ENCODE peak calls at places on chromosomes 12 and 14, in nine cellular contexts. One of them, this sample, is unnamed.

GRCh38 chr14:61471297-61471980 is 150.1 kb downstream of the PRKCH start:
- DNase-seq in PC-3: no peak
- DNase-seq in glutamatergic neuron: no peak
- DNase-seq in tibial artery: no peak
- DNase-seq in fibroblast of pulmonary artery: peak
- DNase-seq in PC-9: no peak
- DNase-seq in AG04450: no peak
- DNase-seq in GM12878: no peak
- DNase-seq in cardiac muscle cell: peak
- DNase-seq in this sample: no peak

GRCh38 chr12:12523229-12523628 is 39.4 kb downstream of the DUSP16 start:
- DNase-seq in glutamatergic neuron: no peak
- DNase-seq in PC-3: no peak
- DNase-seq in cardiac muscle cell: no peak
- DNase-seq in GM12878: no peak
- DNase-seq in AG04450: no peak
- DNase-seq in fibroblast of pulmonary artery: no peak
- DNase-seq in PC-9: no peak
- DNase-seq in tibial artery: no peak
- DNase-seq in this sample: no peak

GRCh38 chr12:53102883-53103807 is at the start of gene SOAT2:
- DNase-seq in PC-9: no peak
- DNase-seq in PC-3: no peak
- DNase-seq in cardiac muscle cell: no peak
- DNase-seq in AG04450: no peak
- DNase-seq in GM12878: peak
- DNase-seq in tibial artery: no peak
- DNase-seq in fibroblast of pulmonary artery: no peak
- DNase-seq in glutamatergic neuron: no peak
- DNase-seq in this sample: no peak

GRCh38 chr12:51202650-51203198 is 15.1 kb downstream of the POU6F1 start:
- DNase-seq in AG04450: no peak
- DNase-seq in PC-3: no peak
- DNase-seq in fibroblast of pulmonary artery: no peak
- DNase-seq in GM12878: no peak
- DNase-seq in tibial artery: no peak
- DNase-seq in cardiac muscle cell: no peak
- DNase-seq in PC-9: no peak
- DNase-seq in glutamatergic neuron: no peak
- DNase-seq in this sample: no peak

GRCh38 chr12:14665354-14666348 is 30.7 kb downstream of the GUCY2C start:
- DNase-seq in glutamatergic neuron: no peak
- DNase-seq in fibroblast of pulmonary artery: no peak
- DNase-seq in tibial artery: no peak
- DNase-seq in cardiac muscle cell: no peak
- DNase-seq in GM12878: no peak
- DNase-seq in PC-3: no peak
- DNase-seq in PC-9: no peak
- DNase-seq in AG04450: no peak
- DNase-seq in this sample: no peak

GRCh38 chr12:71567562-71567961 is 96.1 kb downstream of the ZFC3H1 start:
- DNase-seq in GM12878: no peak
- DNase-seq in PC-9: no peak
- DNase-seq in tibial artery: no peak
- DNase-seq in cardiac muscle cell: no peak
- DNase-seq in glutamatergic neuron: no peak
- DNase-seq in PC-3: no peak
- DNase-seq in AG04450: no peak
- DNase-seq in fibroblast of pulmonary artery: no peak
- DNase-seq in this sample: no peak

GRCh38 chr12:89064151-89064550 is 288.1 kb downstream of the DUSP6 start:
- DNase-seq in PC-9: no peak
- DNase-seq in tibial artery: no peak
- DNase-seq in fibroblast of pulmonary artery: no peak
- DNase-seq in AG04450: no peak
- DNase-seq in glutamatergic neuron: no peak
- DNase-seq in PC-3: peak
- DNase-seq in cardiac muscle cell: no peak
- DNase-seq in GM12878: no peak
- DNase-seq in this sample: no peak

GRCh38 chr12:105427883-105428282 is 97.4 kb downstream of the C12orf75 start:
- DNase-seq in AG04450: no peak
- DNase-seq in PC-3: peak
- DNase-seq in GM12878: no peak
- DNase-seq in cardiac muscle cell: no peak
- DNase-seq in fibroblast of pulmonary artery: peak
- DNase-seq in tibial artery: no peak
- DNase-seq in glutamatergic neuron: no peak
- DNase-seq in PC-9: no peak
- DNase-seq in this sample: peak

GRCh38 chr12:89189448-89189847 is 162.9 kb downstream of the DUSP6 start:
- DNase-seq in GM12878: no peak
- DNase-seq in fibroblast of pulmonary artery: no peak
- DNase-seq in tibial artery: no peak
- DNase-seq in AG04450: no peak
- DNase-seq in glutamatergic neuron: no peak
- DNase-seq in PC-9: no peak
- DNase-seq in cardiac muscle cell: no peak
- DNase-seq in PC-3: no peak
- DNase-seq in this sample: no peak

GRCh38 chr12:26555139-26555538 is 277.9 kb downstream of the ITPR2 start:
- DNase-seq in tibial artery: no peak
- DNase-seq in PC-9: no peak
- DNase-seq in cardiac muscle cell: peak
- DNase-seq in glutamatergic neuron: no peak
- DNase-seq in AG04450: no peak
- DNase-seq in fibroblast of pulmonary artery: no peak
- DNase-seq in GM12878: no peak
- DNase-seq in PC-3: peak
- DNase-seq in this sample: peak

GRCh38 chr12:51926718-51927117 is 19.4 kb downstream of the ACVRL1 start:
- DNase-seq in cardiac muscle cell: peak
- DNase-seq in AG04450: no peak
- DNase-seq in GM12878: no peak
- DNase-seq in PC-9: no peak
- DNase-seq in glutamatergic neuron: no peak
- DNase-seq in PC-3: peak
- DNase-seq in tibial artery: peak
- DNase-seq in fibroblast of pulmonary artery: peak
- DNase-seq in this sample: peak

GRCh38 chr14:90839024-90839888 is 23.0 kb upstream of the TTC7B start:
- DNase-seq in GM12878: no peak
- DNase-seq in PC-9: no peak
- DNase-seq in fibroblast of pulmonary artery: peak
- DNase-seq in PC-3: no peak
- DNase-seq in glutamatergic neuron: no peak
- DNase-seq in AG04450: no peak
- DNase-seq in tibial artery: peak
- DNase-seq in cardiac muscle cell: peak
- DNase-seq in this sample: peak

GRCh38 chr12:22543246-22544037 is 900 bp downstream of the C2CD5 start:
- DNase-seq in GM12878: peak
- DNase-seq in tibial artery: no peak
- DNase-seq in PC-3: peak
- DNase-seq in AG04450: no peak
- DNase-seq in cardiac muscle cell: peak
- DNase-seq in glutamatergic neuron: peak
- DNase-seq in fibroblast of pulmonary artery: peak
- DNase-seq in PC-9: no peak
- DNase-seq in this sample: peak

GRCh38 chr14:78405071-78405856 is 235.1 kb downstream of the NRXN3 start:
- DNase-seq in PC-9: no peak
- DNase-seq in glutamatergic neuron: no peak
- DNase-seq in AG04450: no peak
- DNase-seq in GM12878: no peak
- DNase-seq in tibial artery: no peak
- DNase-seq in fibroblast of pulmonary artery: no peak
- DNase-seq in PC-3: no peak
- DNase-seq in cardiac muscle cell: no peak
- DNase-seq in this sample: no peak

GRCh38 chr12:14601692-14602091 is 34.0 kb upstream of the PLBD1 start:
- DNase-seq in cardiac muscle cell: no peak
- DNase-seq in PC-3: peak
- DNase-seq in fibroblast of pulmonary artery: no peak
- DNase-seq in PC-9: no peak
- DNase-seq in tibial artery: no peak
- DNase-seq in glutamatergic neuron: no peak
- DNase-seq in AG04450: no peak
- DNase-seq in GM12878: no peak
- DNase-seq in this sample: no peak

GRCh38 chr12:41795910-41796309 is 348.8 kb downstream of the GXYLT1 start:
- DNase-seq in cardiac muscle cell: no peak
- DNase-seq in fibroblast of pulmonary artery: no peak
- DNase-seq in PC-3: peak
- DNase-seq in GM12878: no peak
- DNase-seq in PC-9: no peak
- DNase-seq in glutamatergic neuron: peak
- DNase-seq in AG04450: no peak
- DNase-seq in tibial artery: no peak
- DNase-seq in this sample: no peak

GRCh38 chr14:79279645-79280399 is 931.5 kb downstream of the DIO2 start:
- DNase-seq in glutamatergic neuron: peak
- DNase-seq in tibial artery: no peak
- DNase-seq in AG04450: no peak
- DNase-seq in GM12878: no peak
- DNase-seq in PC-9: no peak
- DNase-seq in fibroblast of pulmonary artery: no peak
- DNase-seq in PC-3: peak
- DNase-seq in cardiac muscle cell: no peak
- DNase-seq in this sample: no peak

GRCh38 chr12:47991592-47991991 is 12.7 kb downstream of the COL2A1 start:
- DNase-seq in tibial artery: peak
- DNase-seq in PC-9: no peak
- DNase-seq in cardiac muscle cell: no peak
- DNase-seq in AG04450: no peak
- DNase-seq in GM12878: no peak
- DNase-seq in fibroblast of pulmonary artery: no peak
- DNase-seq in glutamatergic neuron: no peak
- DNase-seq in PC-3: no peak
- DNase-seq in this sample: no peak

GRCh38 chr12:129589503-129589902 is 314.3 kb downstream of the TMEM132D start:
- DNase-seq in cardiac muscle cell: no peak
- DNase-seq in PC-9: no peak
- DNase-seq in PC-3: no peak
- DNase-seq in AG04450: no peak
- DNase-seq in GM12878: no peak
- DNase-seq in glutamatergic neuron: no peak
- DNase-seq in tibial artery: no peak
- DNase-seq in fibroblast of pulmonary artery: no peak
- DNase-seq in this sample: no peak

GRCh38 chr12:65090461-65090860 is 30.6 kb downstream of the WIF1 start:
- DNase-seq in GM12878: no peak
- DNase-seq in fibroblast of pulmonary artery: no peak
- DNase-seq in cardiac muscle cell: no peak
- DNase-seq in AG04450: no peak
- DNase-seq in PC-3: no peak
- DNase-seq in tibial artery: no peak
- DNase-seq in PC-9: no peak
- DNase-seq in glutamatergic neuron: no peak
- DNase-seq in this sample: no peak

GRCh38 chr12:112564160-112564559 is 145.4 kb downstream of the PTPN11 start:
- DNase-seq in cardiac muscle cell: no peak
- DNase-seq in PC-9: no peak
- DNase-seq in PC-3: no peak
- DNase-seq in AG04450: no peak
- DNase-seq in tibial artery: no peak
- DNase-seq in GM12878: no peak
- DNase-seq in fibroblast of pulmonary artery: no peak
- DNase-seq in glutamatergic neuron: no peak
- DNase-seq in this sample: no peak
- TF ChIP-seq CTCF in cardiac muscle cell: no peak
- TF ChIP-seq CTCF in PC-9: peak
- TF ChIP-seq CTCF in PC-3: peak
- TF ChIP-seq CTCF in AG04450: no peak
- TF ChIP-seq CTCF in tibial artery: no peak
- TF ChIP-seq CTCF in GM12878: peak
- TF ChIP-seq CTCF in fibroblast of pulmonary artery: no peak
- TF ChIP-seq CTCF in glutamatergic neuron: peak
- TF ChIP-seq CTCF in this sample: no peak

DNA sequence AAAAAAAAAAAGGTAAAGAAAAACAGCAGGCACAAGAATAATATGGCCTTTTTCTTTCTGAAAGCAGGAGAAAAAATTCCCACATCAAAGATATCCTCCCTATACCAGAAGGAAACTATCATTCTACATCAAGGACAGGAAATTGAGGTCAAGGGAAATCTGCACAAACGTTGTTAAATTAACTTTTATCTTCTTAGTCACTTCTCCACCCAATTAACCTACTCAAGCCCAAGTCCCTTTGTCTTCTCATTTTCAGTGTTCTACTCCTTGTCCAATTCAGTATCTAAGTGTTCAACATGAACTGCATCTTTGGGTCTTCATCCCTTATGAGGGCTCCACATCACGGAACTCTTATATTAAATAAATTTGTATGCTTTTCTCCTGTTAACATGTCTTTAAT is 15.7 kb downstream of the NDUFA12 start:
- DNase-seq in fibroblast of pulmonary artery: no peak
- DNase-seq in tibial artery: no peak
- DNase-seq in GM12878: no peak
- DNase-seq in cardiac muscle cell: no peak
- DNase-seq in PC-9: no peak
- DNase-seq in AG04450: no peak
- DNase-seq in PC-3: no peak
- DNase-seq in glutamatergic neuron: no peak
- DNase-seq in this sample: no peak
- TF ChIP-seq CTCF in fibroblast of pulmonary artery: no peak
- TF ChIP-seq CTCF in tibial artery: no peak
- TF ChIP-seq CTCF in GM12878: no peak
- TF ChIP-seq CTCF in cardiac muscle cell: no peak
- TF ChIP-seq CTCF in PC-9: no peak
- TF ChIP-seq CTCF in AG04450: no peak
- TF ChIP-seq CTCF in PC-3: no peak
- TF ChIP-seq CTCF in glutamatergic neuron: no peak
- TF ChIP-seq CTCF in this sample: no peak

GRCh38 chr12:76878899-76879709 is at the start of gene CSRP2:
- DNase-seq in cardiac muscle cell: peak
- DNase-seq in PC-3: peak
- DNase-seq in PC-9: peak
- DNase-seq in AG04450: peak
- DNase-seq in GM12878: peak
- DNase-seq in glutamatergic neuron: peak
- DNase-seq in tibial artery: peak
- DNase-seq in fibroblast of pulmonary artery: peak
- DNase-seq in this sample: peak
- TF ChIP-seq CTCF in cardiac muscle cell: peak
- TF ChIP-seq CTCF in PC-3: no peak
- TF ChIP-seq CTCF in PC-9: no peak
- TF ChIP-seq CTCF in AG04450: peak
- TF ChIP-seq CTCF in GM12878: no peak
- TF ChIP-seq CTCF in glutamatergic neuron: peak
- TF ChIP-seq CTCF in tibial artery: peak
- TF ChIP-seq CTCF in fibroblast of pulmonary artery: peak
- TF ChIP-seq CTCF in this sample: peak

DNA sequence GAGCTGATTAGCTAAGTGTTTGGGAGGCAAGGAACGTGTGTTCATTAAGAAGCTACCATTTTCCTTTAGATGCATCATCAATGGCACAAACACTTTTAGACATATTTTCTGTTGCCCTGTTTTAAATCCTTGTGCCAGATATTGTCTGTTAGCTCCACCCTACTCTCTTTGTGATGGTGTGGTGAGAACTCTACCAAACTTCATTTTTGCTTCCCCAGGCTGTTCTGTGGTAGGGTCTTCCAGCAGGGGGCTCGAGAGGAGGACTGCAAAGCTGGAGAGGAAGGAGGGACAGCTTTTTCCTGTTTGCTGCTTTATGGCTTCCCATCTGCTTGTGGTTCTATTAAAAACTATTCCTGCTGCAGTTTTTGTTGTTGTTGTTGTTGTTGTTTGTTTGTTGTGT is 23.8 kb upstream of the STRAP start:
- DNase-seq in cardiac muscle cell: no peak
- DNase-seq in tibial artery: no peak
- DNase-seq in PC-3: no peak
- DNase-seq in GM12878: no peak
- DNase-seq in PC-9: no peak
- DNase-seq in glutamatergic neuron: no peak
- DNase-seq in AG04450: no peak
- DNase-seq in fibroblast of pulmonary artery: no peak
- DNase-seq in this sample: no peak
- TF ChIP-seq CTCF in cardiac muscle cell: peak
- TF ChIP-seq CTCF in tibial artery: no peak
- TF ChIP-seq CTCF in PC-3: peak
- TF ChIP-seq CTCF in GM12878: no peak
- TF ChIP-seq CTCF in PC-9: no peak
- TF ChIP-seq CTCF in glutamatergic neuron: no peak
- TF ChIP-seq CTCF in AG04450: no peak
- TF ChIP-seq CTCF in fibroblast of pulmonary artery: peak
- TF ChIP-seq CTCF in this sample: no peak

This sample was measured in AG10803.